ENCODE peak calls at places on chromosomes 12 and 14, in nine cellular contexts. Q is GM06990; A is astrocyte of the spinal cord; O is CD8-positive, alpha-beta T cell; J is Calu3; W is endothelial cell; V is stomach; B is fibroblast of villous mesenchyme; U is neural progenitor cell. P is an unnamed sample.

GRCh38 chr14:45679852-45680251 is 426.9 kb upstream of the MIS18BP1 start:
- DNase-seq in Q (no peak), B (peak; percentile 64), U (no peak), O (no peak), W (no peak), J (no peak), V (no peak), A (peak; percentile 92), P (no peak)

GRCh38 chr14:99268776-99269510 is 3.1 kb downstream of the BCL11B start:
- DNase-seq in U (peak; percentile 32), O (peak; percentile 64), Q (no peak), V (no peak), A (no peak), J (no peak), B (no peak), W (no peak), P (no peak)

GRCh38 chr12:91774471-91774921 is 371.1 kb downstream of the BTG1 start:
- DNase-seq in B (peak; percentile 78), U (no peak), W (no peak), J (no peak), V (no peak), A (peak; percentile 53), O (no peak), Q (no peak), P (no peak)

GRCh38 chr12:27951898-27952297 is 20.6 kb downstream of the PTHLH start:
- DNase-seq in B (no peak), O (no peak), U (peak; percentile 70), Q (no peak), V (no peak), W (no peak), J (no peak), A (no peak), P (no peak)

GRCh38 chr14:100081997-100082625 is 16.9 kb downstream of the EVL start:
- DNase-seq in W (no peak), V (no peak), B (no peak), U (no peak), O (peak; percentile 50), Q (no peak), J (no peak), A (no peak), P (no peak)

GRCh38 chr12:31263661-31264060 is 62.3 kb downstream of the SINHCAF start:
- DNase-seq in J (no peak), Q (no peak), V (no peak), B (no peak), O (no peak), U (no peak), A (no peak), W (no peak), P (no peak)

GRCh38 chr12:101745481-101745880 is 6.2 kb upstream of the SYCP3 start:
- DNase-seq in O (no peak), B (no peak), J (no peak), A (no peak), W (no peak), U (no peak), Q (no peak), V (no peak), P (no peak)

GRCh38 chr12:65603428-65604351 is 220.6 kb upstream of the HMGA2 start:
- DNase-seq in U (peak; percentile 44), V (peak; percentile 45), Q (no peak), A (peak; percentile 95), O (no peak), J (peak; percentile 57), B (peak; percentile 79), W (no peak), P (no peak)

GRCh38 chr12:107622005-107622404 is 63.6 kb upstream of the PWP1 start:
- DNase-seq in B (no peak), Q (no peak), U (peak; percentile 54), A (peak; percentile 12), O (no peak), V (no peak), J (no peak), W (no peak), P (no peak)

GRCh38 chr12:132217371-132217770 is 73.1 kb downstream of the NOC4L start:
- DNase-seq in B (no peak), A (no peak), V (no peak), J (no peak), W (no peak), U (no peak), O (no peak), Q (no peak), P (no peak)

GRCh38 chr14:49405291-49405690 is 180.9 kb downstream of the RPS29 start:
- DNase-seq in O (no peak), U (no peak), V (no peak), B (peak; percentile 22), W (no peak), Q (no peak), A (peak; percentile 75), J (no peak), P (no peak)

GRCh38 chr12:15892645-15893259 is 10.6 kb downstream of the STRAP start:
- DNase-seq in O (no peak), B (no peak), J (no peak), W (no peak), Q (no peak), V (no peak), U (no peak), A (no peak), P (no peak)

GRCh38 chr14:29037428-29037827 is 270.8 kb downstream of the FOXG1 start:
- DNase-seq in J (no peak), B (peak; percentile 39), W (no peak), Q (no peak), U (no peak), A (no peak), O (no peak), V (no peak), P (no peak)

GRCh38 chr12:45730116-45730841 is 773 bp downstream of the ARID2 start:
- DNase-seq in B (peak; percentile 50), O (peak; percentile 81), U (peak; percentile 76), V (peak; percentile 42), A (peak; percentile 66), Q (peak; percentile 77), W (peak; percentile 39), J (peak; percentile 23), P (no peak)

GRCh38 chr12:11727133-11727664 is 77.7 kb downstream of the ETV6 start:
- DNase-seq in J (no peak), U (no peak), O (peak; percentile 62), Q (peak; percentile 74), B (no peak), A (no peak), W (no peak), V (no peak), P (no peak)

GRCh38 chr12:100927825-100928224 is 133.2 kb downstream of the ANO4 start:
- DNase-seq in B (no peak), W (no peak), O (no peak), Q (no peak), J (peak; percentile 3), V (no peak), A (peak; percentile 68), U (no peak), P (no peak)

GRCh38 chr14:78202976-78203375 is 32.8 kb downstream of the NRXN3 start:
- DNase-seq in V (no peak), O (no peak), B (no peak), Q (no peak), U (no peak), W (no peak), J (no peak), A (no peak), P (no peak)

GRCh38 chr12:82688035-82688501 is 1.4 kb downstream of the TMTC2 start:
- DNase-seq in A (peak; percentile 20), Q (no peak), J (no peak), O (no peak), W (no peak), V (no peak), B (peak; percentile 9), U (peak; percentile 38), P (no peak)

GRCh38 chr14:32939254-32940065 is 781 bp downstream of the NPAS3 start:
- DNase-seq in Q (no peak), O (no peak), J (peak; percentile 20), V (peak; percentile 68), U (peak; percentile 87), W (peak; percentile 81), B (peak; percentile 70), A (peak; percentile 81), P (no peak)

GRCh38 chr12:27607611-27608010 is 83.6 kb downstream of the PPFIBP1 start:
- DNase-seq in V (no peak), Q (no peak), O (no peak), A (no peak), J (no peak), W (no peak), B (no peak), U (no peak), P (no peak)

GRCh38 chr12:123120452-123121166 is 30.3 kb downstream of the PITPNM2 start:
- DNase-seq in B (no peak), O (peak; percentile 72), J (no peak), U (no peak), W (no peak), A (no peak), V (no peak), Q (no peak), P (no peak)

GRCh38 chr12:5872745-5873144 is 72.3 kb downstream of the ANO2 start:
- DNase-seq in O (no peak), J (no peak), V (no peak), Q (no peak), W (no peak), U (peak; percentile 19), A (peak; percentile 6), B (peak; percentile 3), P (no peak)
- TF ChIP-seq CTCF in O (no peak), J (no peak), V (no peak), Q (peak; percentile 25), W (no peak), U (peak; percentile 45), A (peak; percentile 36), B (peak; percentile 28), P (peak; percentile 24)

GRCh38 chr14:90274019-90274418 is 17.7 kb downstream of the PSMC1 start:
- DNase-seq in B (no peak), V (no peak), J (peak; percentile 12), Q (no peak), A (no peak), U (no peak), O (no peak), W (no peak), P (no peak)
- TF ChIP-seq CTCF in B (peak; percentile 18), V (no peak), J (no peak), Q (no peak), A (peak; percentile 16), U (peak; percentile 28), O (no peak), W (no peak), P (no peak)

DNA sequence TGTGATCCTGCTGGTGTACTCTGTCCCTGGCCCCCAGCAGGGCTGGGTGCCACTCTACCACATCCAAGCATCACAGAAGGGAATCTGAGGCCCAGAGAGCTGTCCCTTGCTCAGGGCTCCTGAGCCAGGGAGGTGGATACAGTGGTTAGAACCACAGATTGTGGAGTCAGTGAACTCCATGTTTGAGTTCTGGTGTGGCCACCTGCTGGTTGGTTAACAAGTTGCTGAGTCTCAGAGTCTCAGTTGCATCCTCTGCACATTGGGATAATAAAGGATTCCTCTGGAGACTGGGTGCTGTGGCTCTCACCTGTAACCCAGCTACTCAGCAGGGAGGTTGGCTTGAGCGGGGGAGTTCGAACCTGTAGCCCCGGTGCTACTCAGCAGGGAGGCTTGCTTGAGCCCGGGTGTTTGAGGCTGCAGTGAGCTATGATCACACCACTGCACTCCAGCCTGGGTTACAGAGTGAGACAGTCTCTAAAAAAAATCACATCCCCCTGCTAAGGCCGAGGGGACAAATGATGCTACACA is 39.4 kb downstream of the MVK start:
- DNase-seq in W (no peak), Q (no peak), A (peak; percentile 5), B (peak; percentile 8), J (no peak), V (no peak), O (no peak), U (no peak), P (no peak)
- TF ChIP-seq CTCF in W (peak; percentile 31), Q (peak; percentile 39), A (peak; percentile 44), B (peak; percentile 34), J (peak; percentile 44), V (no peak), O (no peak), U (peak; percentile 40), P (no peak)

GRCh38 chr12:112823582-112824149 is 32.1 kb downstream of the RPH3A start:
- DNase-seq in W (no peak), A (no peak), U (no peak), Q (no peak), V (no peak), B (no peak), O (no peak), J (no peak), P (no peak)
- TF ChIP-seq CTCF in W (no peak), A (no peak), U (no peak), Q (no peak), V (no peak), B (no peak), O (no peak), J (no peak), P (no peak)

P was measured in thoracic aorta.